ENCODE peak calls at places on chromosomes 6 and 20, in four cellular contexts. One of them, this sample, is unnamed.

GRCh38 chr20:31824554-31825313 is 5.6 kb downstream of the MYLK2 start:
- DNase-seq in mucosa of descending colon: no peak
- DNase-seq in psoas muscle: peak; percentile 33
- DNase-seq in lower lobe of right lung: no peak
- DNase-seq in this sample: no peak

GRCh38 chr6:53567701-53568100 is 22.8 kb upstream of the GCLC start:
- DNase-seq in mucosa of descending colon: no peak
- DNase-seq in psoas muscle: no peak
- DNase-seq in lower lobe of right lung: no peak
- DNase-seq in this sample: no peak

GRCh38 chr6:80969439-80969838 is 783.0 kb downstream of the TENT5A start:
- DNase-seq in mucosa of descending colon: no peak
- DNase-seq in psoas muscle: no peak
- DNase-seq in lower lobe of right lung: no peak
- DNase-seq in this sample: no peak

GRCh38 chr20:4633379-4633778 is 88.3 kb upstream of the PRND start:
- DNase-seq in mucosa of descending colon: no peak
- DNase-seq in psoas muscle: no peak
- DNase-seq in lower lobe of right lung: no peak
- DNase-seq in this sample: no peak

GRCh38 chr6:128600397-128600951 is 80.1 kb upstream of the PTPRK start:
- DNase-seq in mucosa of descending colon: no peak
- DNase-seq in psoas muscle: no peak
- DNase-seq in lower lobe of right lung: no peak
- DNase-seq in this sample: no peak

GRCh38 chr6:11500008-11500407 is 37.5 kb upstream of the TMEM170B start:
- DNase-seq in mucosa of descending colon: no peak
- DNase-seq in psoas muscle: no peak
- DNase-seq in lower lobe of right lung: no peak
- DNase-seq in this sample: no peak

GRCh38 chr6:161251345-161251744 is 22.5 kb downstream of the AGPAT4 start:
- DNase-seq in mucosa of descending colon: no peak
- DNase-seq in psoas muscle: no peak
- DNase-seq in lower lobe of right lung: no peak
- DNase-seq in this sample: no peak

GRCh38 chr6:98566126-98566525 is 268.2 kb upstream of the POU3F2 start:
- DNase-seq in mucosa of descending colon: no peak
- DNase-seq in psoas muscle: no peak
- DNase-seq in lower lobe of right lung: no peak
- DNase-seq in this sample: no peak

GRCh38 chr20:44089987-44090674 is 96.9 kb downstream of the JPH2 start:
- DNase-seq in mucosa of descending colon: no peak
- DNase-seq in psoas muscle: no peak
- DNase-seq in lower lobe of right lung: no peak
- DNase-seq in this sample: no peak

GRCh38 chr6:146357578-146358340 is 185.9 kb upstream of the RAB32 start:
- DNase-seq in mucosa of descending colon: no peak
- DNase-seq in psoas muscle: no peak
- DNase-seq in lower lobe of right lung: no peak
- DNase-seq in this sample: no peak

GRCh38 chr20:61516398-61517208 is 264.5 kb downstream of the CDH4 start:
- DNase-seq in mucosa of descending colon: no peak
- DNase-seq in psoas muscle: no peak
- DNase-seq in lower lobe of right lung: no peak
- DNase-seq in this sample: no peak

GRCh38 chr6:112760831-112761230 is 413.7 kb downstream of the RFPL4B start:
- DNase-seq in mucosa of descending colon: no peak
- DNase-seq in psoas muscle: no peak
- DNase-seq in lower lobe of right lung: no peak
- DNase-seq in this sample: no peak

GRCh38 chr20:52242237-52243230 is 51.0 kb upstream of the ZFP64 start:
- DNase-seq in mucosa of descending colon: no peak
- DNase-seq in psoas muscle: no peak
- DNase-seq in lower lobe of right lung: no peak
- DNase-seq in this sample: peak; percentile 31

GRCh38 chr6:139591075-139591474 is 216.6 kb upstream of the CITED2 start:
- DNase-seq in mucosa of descending colon: no peak
- DNase-seq in psoas muscle: no peak
- DNase-seq in lower lobe of right lung: no peak
- DNase-seq in this sample: no peak

GRCh38 chr6:10411131-10411914 is 3.6 kb downstream of the TFAP2A start:
- DNase-seq in mucosa of descending colon: no peak
- DNase-seq in psoas muscle: no peak
- DNase-seq in lower lobe of right lung: no peak
- DNase-seq in this sample: no peak

GRCh38 chr6:24313477-24314141 is 44.2 kb downstream of the DCDC2 start:
- DNase-seq in mucosa of descending colon: no peak
- DNase-seq in psoas muscle: no peak
- DNase-seq in lower lobe of right lung: no peak
- DNase-seq in this sample: no peak

DNA sequence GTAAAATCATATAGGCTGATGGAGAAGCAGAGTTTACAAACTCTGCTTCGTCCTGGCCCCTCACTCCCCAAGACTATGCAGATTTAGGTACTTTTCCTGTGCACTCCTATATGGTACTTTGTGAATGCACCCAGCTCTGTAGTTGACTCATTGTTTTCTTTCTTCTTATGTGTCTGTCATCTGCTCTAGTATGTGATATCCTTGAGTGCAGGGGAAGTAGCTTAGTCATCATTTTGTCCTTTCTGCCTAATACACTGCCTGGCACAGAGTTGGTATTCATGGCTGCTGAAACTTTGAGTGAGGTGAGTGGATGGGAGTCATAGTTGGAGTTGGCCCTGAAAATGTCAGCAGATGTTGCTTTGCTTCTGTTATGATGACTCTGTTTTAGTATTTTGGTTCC is 222.6 kb downstream of the RNF144B start:
- DNase-seq in mucosa of descending colon: no peak
- DNase-seq in psoas muscle: no peak
- DNase-seq in lower lobe of right lung: no peak
- DNase-seq in this sample: no peak
- TF ChIP-seq CTCF in mucosa of descending colon: no peak
- TF ChIP-seq CTCF in psoas muscle: no peak
- TF ChIP-seq CTCF in lower lobe of right lung: no peak
- TF ChIP-seq CTCF in this sample: no peak

DNA sequence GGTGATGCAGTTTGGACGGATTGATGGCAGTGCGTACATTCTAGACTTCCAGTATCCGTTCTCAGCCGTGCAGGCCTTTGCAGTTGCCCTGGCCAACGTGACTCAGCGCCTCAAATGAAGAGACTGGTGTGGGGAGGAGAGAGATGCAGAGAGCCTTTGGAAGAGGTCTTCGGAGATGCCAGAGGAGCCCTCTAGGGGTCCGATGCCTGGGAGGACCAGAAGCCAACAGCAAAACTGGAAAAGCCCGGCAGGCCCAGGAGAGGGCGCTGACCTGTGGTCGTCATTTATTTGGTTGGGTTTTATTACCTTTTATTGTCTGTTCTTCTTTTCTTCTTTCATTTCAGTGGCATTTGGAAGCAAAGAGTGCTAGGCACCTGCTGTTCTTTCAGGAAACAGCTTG is 53.3 kb upstream of the TMEM181 start:
- DNase-seq in mucosa of descending colon: no peak
- DNase-seq in psoas muscle: no peak
- DNase-seq in lower lobe of right lung: no peak
- DNase-seq in this sample: no peak
- TF ChIP-seq CTCF in mucosa of descending colon: no peak
- TF ChIP-seq CTCF in psoas muscle: no peak
- TF ChIP-seq CTCF in lower lobe of right lung: peak; percentile 14
- TF ChIP-seq CTCF in this sample: no peak

GRCh38 chr20:36114707-36115106 is 39.8 kb upstream of the EPB41L1 start:
- DNase-seq in mucosa of descending colon: no peak
- DNase-seq in psoas muscle: no peak
- DNase-seq in lower lobe of right lung: no peak
- DNase-seq in this sample: no peak
- TF ChIP-seq CTCF in mucosa of descending colon: no peak
- TF ChIP-seq CTCF in psoas muscle: no peak
- TF ChIP-seq CTCF in lower lobe of right lung: no peak
- TF ChIP-seq CTCF in this sample: no peak

DNA sequence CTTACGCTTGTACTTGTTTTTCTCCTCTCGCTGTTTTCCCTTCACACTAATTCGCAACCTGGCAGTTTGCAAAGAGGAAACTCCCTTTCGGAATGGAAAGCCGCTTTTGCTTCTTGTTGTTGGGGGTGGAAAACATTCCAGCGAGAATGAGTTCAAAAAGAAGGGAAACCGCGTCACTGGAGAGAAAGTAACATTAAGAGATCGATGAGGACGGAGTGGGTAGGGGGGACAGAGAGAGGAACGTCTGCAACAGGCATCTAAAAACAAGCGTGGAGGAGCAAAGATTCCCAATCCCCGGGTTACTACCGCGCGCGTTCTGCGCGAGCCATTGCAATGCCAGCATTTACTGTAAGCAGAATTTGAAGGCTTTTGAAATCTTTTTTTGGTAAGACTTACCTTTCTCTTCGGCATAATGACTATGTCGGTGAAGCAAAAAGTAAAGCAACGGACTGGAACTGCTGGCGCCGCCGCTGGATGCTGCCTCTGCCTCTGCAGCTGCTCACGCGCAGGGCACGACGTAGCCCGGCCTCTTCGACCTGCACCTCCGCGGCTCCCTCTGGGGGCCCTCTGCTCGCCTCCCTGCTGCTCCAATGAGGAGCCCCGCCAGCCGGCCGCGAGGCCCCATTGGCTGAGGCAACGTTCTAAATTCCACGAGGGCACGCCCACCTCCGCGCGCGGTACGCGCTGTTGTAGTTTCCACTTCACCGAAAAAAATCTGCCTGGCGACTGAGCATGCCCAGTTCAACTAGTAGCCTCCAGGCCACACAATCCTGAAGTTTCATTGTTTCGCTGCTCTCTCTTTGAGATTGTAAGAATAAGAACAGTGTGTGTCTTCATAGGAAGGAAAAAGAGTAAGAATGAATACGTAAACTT is at the start of gene HMGN3:
- DNase-seq in mucosa of descending colon: peak; percentile 96
- DNase-seq in psoas muscle: peak; percentile 97
- DNase-seq in lower lobe of right lung: peak; percentile 98
- DNase-seq in this sample: peak; percentile 92
- TF ChIP-seq CTCF in mucosa of descending colon: no peak
- TF ChIP-seq CTCF in psoas muscle: peak; percentile 22
- TF ChIP-seq CTCF in lower lobe of right lung: peak; percentile 41
- TF ChIP-seq CTCF in this sample: peak; percentile 14

GRCh38 chr20:48656661-48657211 is 171.1 kb downstream of the PREX1 start:
- DNase-seq in mucosa of descending colon: no peak
- DNase-seq in psoas muscle: no peak
- DNase-seq in lower lobe of right lung: no peak
- DNase-seq in this sample: no peak
- TF ChIP-seq CTCF in mucosa of descending colon: no peak
- TF ChIP-seq CTCF in psoas muscle: no peak
- TF ChIP-seq CTCF in lower lobe of right lung: no peak
- TF ChIP-seq CTCF in this sample: no peak

GRCh38 chr20:16241911-16242310 is 331.3 kb downstream of the KIF16B start:
- DNase-seq in mucosa of descending colon: no peak
- DNase-seq in psoas muscle: no peak
- DNase-seq in lower lobe of right lung: no peak
- DNase-seq in this sample: no peak
- TF ChIP-seq CTCF in mucosa of descending colon: no peak
- TF ChIP-seq CTCF in psoas muscle: no peak
- TF ChIP-seq CTCF in lower lobe of right lung: no peak
- TF ChIP-seq CTCF in this sample: peak; percentile 34

DNA sequence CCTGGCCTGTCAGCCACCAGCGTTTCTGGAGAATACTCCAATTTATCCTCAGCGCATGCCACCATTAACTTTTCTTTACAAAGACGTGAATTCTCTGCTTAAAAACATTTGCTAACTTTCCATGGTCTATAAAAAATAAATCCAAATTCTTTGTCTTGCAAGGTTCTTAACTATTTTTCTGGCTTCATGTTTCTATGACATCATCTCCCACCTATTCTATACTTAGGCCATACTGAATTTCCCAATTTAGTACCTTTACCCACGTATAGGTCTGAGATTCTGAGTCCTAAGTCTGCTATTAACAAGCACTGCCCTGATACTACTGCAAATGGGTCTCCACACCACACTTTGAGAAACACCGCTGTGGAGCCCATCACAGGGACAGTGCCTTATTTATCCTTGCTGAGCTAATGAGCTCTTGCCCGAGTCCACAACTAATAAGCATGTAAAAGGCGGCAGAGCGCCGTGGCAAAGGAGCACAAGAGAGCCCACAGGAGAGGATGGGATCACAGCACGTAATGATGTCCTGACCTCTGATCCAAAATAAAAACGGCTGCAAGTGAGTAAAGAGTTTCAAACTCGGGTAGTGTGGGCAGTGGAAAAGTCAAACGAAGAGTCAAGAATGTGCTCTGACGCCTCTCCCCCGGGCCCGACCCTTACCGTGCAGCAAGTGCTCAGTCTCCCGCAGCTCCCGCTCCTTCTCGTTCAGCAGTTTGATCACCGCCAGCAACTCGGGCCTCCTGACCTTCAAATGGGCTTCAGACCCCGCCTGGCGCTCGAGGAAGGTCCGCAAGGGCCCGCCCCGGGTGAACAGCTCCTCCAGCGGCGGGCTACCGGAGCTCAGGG is 519 bp downstream of the MTRF1L start:
- DNase-seq in mucosa of descending colon: no peak
- DNase-seq in psoas muscle: no peak
- DNase-seq in lower lobe of right lung: no peak
- DNase-seq in this sample: peak; percentile 14
- TF ChIP-seq CTCF in mucosa of descending colon: no peak
- TF ChIP-seq CTCF in psoas muscle: no peak
- TF ChIP-seq CTCF in lower lobe of right lung: no peak
- TF ChIP-seq CTCF in this sample: no peak

GRCh38 chr6:32607988-32608298 is 18.3 kb upstream of the HLA-DRB1 start:
- DNase-seq in mucosa of descending colon: no peak
- DNase-seq in psoas muscle: no peak
- DNase-seq in lower lobe of right lung: no peak
- DNase-seq in this sample: no peak

GRCh38 chr6:32609391-32609730 is 19.7 kb upstream of the HLA-DRB1 start:
- DNase-seq in mucosa of descending colon: no peak
- DNase-seq in psoas muscle: no peak
- DNase-seq in lower lobe of right lung: no peak
- DNase-seq in this sample: no peak

GRCh38 chr6:32607263-32607987 is 17.8 kb upstream of the HLA-DRB1 start:
- DNase-seq in mucosa of descending colon: no peak
- DNase-seq in psoas muscle: no peak
- DNase-seq in lower lobe of right lung: peak; percentile 48
- DNase-seq in this sample: no peak

GRCh38 chr6:32609731-32610640 is 20.3 kb upstream of the HLA-DRB1 start:
- DNase-seq in mucosa of descending colon: no peak
- DNase-seq in psoas muscle: no peak
- DNase-seq in lower lobe of right lung: no peak
- DNase-seq in this sample: peak; percentile 62

DNA sequence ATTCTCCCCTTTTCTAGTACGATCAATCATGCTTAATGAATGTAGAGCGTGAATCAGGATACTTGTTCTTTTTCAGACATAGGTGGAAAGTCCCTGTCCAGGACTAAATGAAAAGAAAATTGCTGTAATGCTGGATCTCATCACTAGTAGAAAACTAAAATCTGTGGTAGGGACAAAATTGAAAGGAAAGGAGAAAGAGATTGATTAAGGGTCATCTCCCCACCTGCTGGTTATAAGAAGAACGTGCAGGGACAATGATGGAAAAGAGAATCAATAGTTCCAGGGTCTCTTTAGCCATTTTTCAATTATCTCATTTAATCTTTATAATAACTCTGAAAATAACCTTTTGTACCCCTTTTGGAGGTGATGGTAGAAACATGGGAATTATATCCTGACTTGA is 18.7 kb upstream of the HLA-DRB1 start:
- DNase-seq in mucosa of descending colon: no peak
- DNase-seq in psoas muscle: no peak
- DNase-seq in lower lobe of right lung: no peak
- DNase-seq in this sample: no peak
- TF ChIP-seq CTCF in mucosa of descending colon: no peak
- TF ChIP-seq CTCF in psoas muscle: no peak
- TF ChIP-seq CTCF in lower lobe of right lung: no peak
- TF ChIP-seq CTCF in this sample: no peak

GRCh38 chr6:7000825-7001777 is 106.7 kb upstream of the RREB1 start:
- DNase-seq in mucosa of descending colon: no peak
- DNase-seq in psoas muscle: no peak
- DNase-seq in lower lobe of right lung: no peak
- DNase-seq in this sample: no peak
- TF ChIP-seq CTCF in mucosa of descending colon: no peak
- TF ChIP-seq CTCF in psoas muscle: no peak
- TF ChIP-seq CTCF in lower lobe of right lung: no peak
- TF ChIP-seq CTCF in this sample: no peak

This sample was measured in GM10248.